ENCODE peak calls at places on chromosome 17, in five cellular contexts. D is neuronal stem cell, A is IMR-90, R is mesenchymal stem cell, X is H1. K is an unnamed sample. For H3K36me3, the result is how much of the 10 kb centered on the place peaks cover.

GRCh38 chr17:63082273-63082861 is 116.3 kb downstream of the TANC2 start:
- DNase-seq in D (no peak), A (peak), R (peak), X (no peak), K (no peak)

GRCh38 chr17:27654654-27655524 is 23.9 kb downstream of the LGALS9 start:
- DNase-seq in D (peak), A (peak), R (peak), X (peak), K (peak)

GRCh38 chr17:56020369-56020768 is 132.9 kb upstream of the ANKFN1 start:
- DNase-seq in D (no peak), A (no peak), R (no peak), X (no peak), K (no peak)

GRCh38 chr17:75090871-75091854 is 3.4 kb downstream of the SLC16A5 start:
- DNase-seq in D (no peak), A (no peak), R (no peak), X (no peak), K (no peak)

GRCh38 chr17:81365148-81365600 is 30.1 kb upstream of the BAHCC1 start:
- DNase-seq in D (no peak), A (peak), R (peak), X (no peak), K (no peak)

GRCh38 chr17:82838386-82839063 is 1.3 kb downstream of the ZNF750 start:
- DNase-seq in D (no peak), A (peak), R (peak), X (no peak), K (peak)

GRCh38 chr17:68356520-68356919 is 65.2 kb downstream of the ARSG start:
- DNase-seq in D (no peak), A (no peak), R (no peak), X (no peak), K (no peak)

GRCh38 chr17:42458497-42459255 is at the start of gene ATP6V0A1:
- DNase-seq in D (peak), A (peak), R (peak), X (peak), K (peak)

GRCh38 chr17:8212312-8213180 is 2.2 kb upstream of the AURKB start:
- DNase-seq in D (no peak), A (no peak), R (peak), X (no peak), K (no peak)

GRCh38 chr17:27612160-27612767 is 18.7 kb upstream of the LGALS9 start:
- DNase-seq in D (no peak), A (peak), R (peak), X (no peak), K (peak)

GRCh38 chr17:34099859-34100258 is 155.2 kb upstream of the CCL2 start:
- DNase-seq in D (no peak), A (no peak), R (no peak), X (no peak), K (no peak)

GRCh38 chr17:9169116-9169515 is 147.8 kb downstream of the NTN1 start:
- DNase-seq in D (no peak), A (no peak), R (no peak), X (no peak), K (no peak)

GRCh38 chr17:82101767-82102679 is 4.0 kb upstream of the FASN start:
- DNase-seq in D (no peak), A (no peak), R (no peak), X (no peak), K (peak)

GRCh38 chr17:3838206-3838605 is 7.8 kb downstream of the NCBP3 start:
- DNase-seq in D (no peak), A (no peak), R (no peak), X (no peak), K (peak)

GRCh38 chr17:38577645-38578173 is 28.0 kb downstream of the SRCIN1 start:
- DNase-seq in D (no peak), A (no peak), R (no peak), X (no peak), K (no peak)
- H3K27ac ChIP-seq in D (no peak), A (no peak), R (no peak), X (no peak), K (no peak)

GRCh38 chr17:79083191-79083971 is 8.8 kb downstream of the ENGASE start:
- DNase-seq in D (no peak), A (no peak), R (no peak), X (no peak), K (no peak)
- H3K36me3 ChIP-seq in D (half or more), A (under half), R (half or more), X (under half), K (under half)

DNA sequence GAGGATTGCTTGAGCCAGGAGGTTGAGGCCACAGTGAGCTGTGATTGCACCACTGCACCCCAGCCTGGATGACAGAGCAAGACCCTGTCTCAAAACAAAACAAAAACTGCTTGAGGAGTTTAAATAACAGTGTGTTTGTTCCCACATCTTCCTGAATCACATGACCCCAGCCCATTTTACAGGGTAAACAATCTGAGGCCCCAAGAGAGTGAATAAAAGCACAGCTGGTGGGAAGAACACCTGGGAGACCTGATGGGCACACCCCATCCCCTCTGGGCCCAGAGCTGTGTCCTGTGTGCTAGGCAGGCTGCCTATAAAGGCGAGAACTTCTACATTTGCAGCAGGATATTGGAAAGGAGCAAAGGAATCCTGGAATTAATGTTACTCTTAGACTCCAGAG is 69.6 kb downstream of the PLXDC1 start:
- DNase-seq in D (no peak), A (no peak), R (no peak), X (no peak), K (no peak)
- H3K14ac ChIP-seq in D (no peak), A (no peak), R (no peak), X (no peak), K (no peak)

GRCh38 chr17:6654816-6655731 is 3.5 kb downstream of the C17orf100 start:
- DNase-seq in D (no peak), A (no peak), R (peak), X (no peak), K (peak)

GRCh38 chr17:6660765-6661463 is 9.4 kb downstream of the C17orf100 start:
- DNase-seq in D (no peak), A (no peak), R (no peak), X (no peak), K (no peak)

GRCh38 chr17:6657633-6658287 is 6.2 kb downstream of the C17orf100 start:
- DNase-seq in D (no peak), A (no peak), R (no peak), X (no peak), K (no peak)

GRCh38 chr17:6661464-6661848 is 9.9 kb downstream of the C17orf100 start:
- DNase-seq in D (no peak), A (no peak), R (no peak), X (no peak), K (no peak)

DNA sequence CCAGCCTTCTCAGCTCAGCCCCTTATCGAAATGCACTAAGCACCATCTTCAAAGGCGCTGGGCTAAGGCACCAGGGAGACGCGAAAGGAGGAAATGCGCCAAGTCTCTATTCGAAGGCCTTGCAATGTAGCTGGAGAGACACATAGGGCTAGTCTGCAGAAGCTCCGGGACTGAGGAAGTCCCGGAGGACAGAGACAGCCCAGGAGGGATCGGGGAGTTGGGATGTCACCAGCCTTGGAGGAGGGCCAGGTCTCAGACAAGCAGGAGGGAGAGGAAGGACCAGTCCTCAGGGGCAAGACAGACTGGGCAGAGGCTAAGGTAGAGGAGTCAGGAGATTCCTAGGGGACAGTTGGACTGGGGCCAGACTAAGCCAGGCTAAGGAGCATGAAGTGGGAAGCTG is 8.5 kb downstream of the C17orf100 start:
- DNase-seq in D (no peak), A (no peak), R (no peak), X (no peak), K (no peak)
- H3K27ac ChIP-seq in D (no peak), A (no peak), R (no peak), X (no peak), K (no peak)

DNA sequence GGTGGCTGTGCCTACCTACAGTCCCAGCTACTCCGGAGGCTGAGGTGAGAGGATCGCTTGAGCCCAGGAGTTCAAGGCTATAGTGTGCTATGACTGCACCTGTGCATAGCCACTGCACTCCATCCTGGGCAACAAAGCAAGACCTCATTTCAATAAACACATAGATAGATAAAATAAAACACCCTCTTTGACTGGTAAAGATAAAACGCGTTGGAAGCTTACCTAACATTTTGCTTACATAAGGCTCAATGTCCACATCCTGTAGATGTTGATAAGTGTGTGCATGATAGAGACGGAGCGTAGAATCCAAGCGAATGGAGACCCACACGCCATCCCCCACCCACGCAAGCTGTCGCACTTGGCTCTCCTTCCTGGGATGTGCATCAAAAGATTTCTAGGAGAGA is 113.4 kb upstream of the TOB1 start:
- DNase-seq in D (no peak), A (no peak), R (no peak), X (no peak), K (no peak)
- H3K36me3 ChIP-seq in D (under half), A (under half), R (under half), X (under half), K (under half)

DNA sequence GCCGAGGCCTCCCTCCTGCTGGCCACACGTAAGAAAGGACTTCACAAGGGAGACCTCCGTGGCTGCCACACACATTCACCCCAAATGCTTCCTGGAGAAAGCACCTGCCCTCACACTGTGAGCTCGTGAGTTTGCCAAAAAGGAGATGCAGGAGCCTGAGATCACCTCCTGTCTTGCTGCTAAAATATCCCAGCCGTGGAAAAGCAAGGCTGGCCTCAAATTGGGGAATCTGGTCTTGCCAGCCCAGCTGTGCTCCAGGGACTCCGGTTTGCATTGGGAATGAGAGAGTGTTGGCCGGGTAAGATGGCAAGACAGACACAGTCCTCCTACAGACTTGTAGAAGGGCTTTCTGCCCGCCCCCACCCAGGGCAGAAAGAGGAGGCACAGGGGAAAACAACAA is 13.8 kb downstream of the RBFOX3 start:
- DNase-seq in D (no peak), A (no peak), R (no peak), X (no peak), K (no peak)
- H3K14ac ChIP-seq in D (no peak), A (no peak), R (no peak), X (no peak), K (no peak)

GRCh38 chr17:48545539-48545938 is 630 bp upstream of the HOXB2 start:
- DNase-seq in D (no peak), A (peak), R (peak), X (no peak), K (no peak)
- H3K27ac ChIP-seq in D (no peak), A (peak), R (peak), X (no peak), K (peak)

K was measured in trophoblast cell.